ENCODE peak calls at places on chromosomes 4 and X, in four cellular contexts. O is CD8-positive, alpha-beta T cell; A is islet precursor cell; J is NCI-H1417. D is an unnamed sample.

GRCh38 chr4:766152-766515 is 59.8 kb downstream of the CPLX1 start:
- DNase-seq in O (no peak), A (peak; percentile 83), J (no peak), D (no peak)

GRCh38 chr4:144347116-144347515 is 206.6 kb upstream of the GYPA start:
- DNase-seq in O (no peak), A (no peak), J (no peak), D (no peak)

GRCh38 chr4:7398104-7398423 is 36.7 kb downstream of the PSAPL1 start:
- DNase-seq in O (no peak), A (peak; percentile 50), J (peak; percentile 88), D (no peak)

GRCh38 chr4:53313510-53313909 is 52.4 kb downstream of the SCFD2 start:
- DNase-seq in O (no peak), A (peak; percentile 69), J (peak; percentile 5), D (no peak)

GRCh38 chr4:94583938-94584641 is 132.3 kb downstream of the PDLIM5 start:
- DNase-seq in O (no peak), A (no peak), J (no peak), D (no peak)

GRCh38 chrX:70168238-70169188 is 8.8 kb upstream of the DGAT2L6 start:
- DNase-seq in O (no peak), A (peak; percentile 87), J (no peak), D (peak; percentile 34)

GRCh38 chrX:150902434-150903109 is 4.1 kb upstream of the CD99L2 start:
- DNase-seq in O (no peak), A (peak; percentile 59), J (peak; percentile 54), D (no peak)

GRCh38 chr4:149072359-149072758 is 630.1 kb upstream of the NR3C2 start:
- DNase-seq in O (no peak), A (no peak), J (no peak), D (no peak)

GRCh38 chrX:136046295-136046894 is 61.2 kb downstream of the SLC9A6 start:
- DNase-seq in O (no peak), A (no peak), J (no peak), D (no peak)

GRCh38 chr4:8905236-8905772 is 33.7 kb upstream of the HMX1 start:
- DNase-seq in O (no peak), A (peak; percentile 33), J (no peak), D (no peak)

D was measured in kidney epithelial cell.